ENCODE peak calls at places on chromosome 9, in eight cellular contexts. M is kidney epithelial cell, R is progenitor cell of endocrine pancreas, A is lower lobe of right lung, I is WTC11, G is adrenal gland, F is CD14-positive monocyte, Z is brain microvascular endothelial cell. X is an unnamed sample.

GRCh38 chr9:17775646-17776045 is 196.8 kb downstream of the SH3GL2 start:
- DNase-seq in M (no peak), R (no peak), A (no peak), I (no peak), G (no peak), F (no peak), Z (no peak), X (no peak)

GRCh38 chr9:94734054-94734754 is 7.7 kb downstream of the AOPEP start:
- DNase-seq in M (no peak), R (no peak), A (no peak), I (no peak), G (peak), F (no peak), Z (no peak), X (no peak)

GRCh38 chr9:97773091-97773490 is 76.0 kb upstream of the XPA start:
- DNase-seq in M (no peak), R (no peak), A (no peak), I (no peak), G (no peak), F (no peak), Z (no peak), X (no peak)

GRCh38 chr9:120138955-120139354 is 441.0 kb downstream of the CDK5RAP2 start:
- DNase-seq in M (no peak), R (no peak), A (no peak), I (no peak), G (no peak), F (no peak), Z (no peak), X (no peak)

GRCh38 chr9:134604834-134605233 is 36.8 kb upstream of the COL5A1 start:
- DNase-seq in M (no peak), R (no peak), A (peak), I (no peak), G (no peak), F (peak), Z (no peak), X (no peak)

GRCh38 chr9:126127591-126127990 is 199.0 kb upstream of the MVB12B start:
- DNase-seq in M (no peak), R (no peak), A (no peak), I (no peak), G (no peak), F (no peak), Z (no peak), X (no peak)

GRCh38 chr9:127181595-127182190 is 59.3 kb upstream of the ANGPTL2 start:
- DNase-seq in M (no peak), R (no peak), A (no peak), I (peak), G (peak), F (no peak), Z (no peak), X (no peak)

GRCh38 chr9:69249337-69249736 is 75.3 kb downstream of the TJP2 start:
- DNase-seq in M (no peak), R (no peak), A (no peak), I (no peak), G (no peak), F (no peak), Z (no peak), X (no peak)

GRCh38 chr9:69822091-69822750 is 1.6 kb downstream of the CFAP95 start:
- DNase-seq in M (no peak), R (no peak), A (no peak), I (no peak), G (no peak), F (no peak), Z (no peak), X (peak)

DNA sequence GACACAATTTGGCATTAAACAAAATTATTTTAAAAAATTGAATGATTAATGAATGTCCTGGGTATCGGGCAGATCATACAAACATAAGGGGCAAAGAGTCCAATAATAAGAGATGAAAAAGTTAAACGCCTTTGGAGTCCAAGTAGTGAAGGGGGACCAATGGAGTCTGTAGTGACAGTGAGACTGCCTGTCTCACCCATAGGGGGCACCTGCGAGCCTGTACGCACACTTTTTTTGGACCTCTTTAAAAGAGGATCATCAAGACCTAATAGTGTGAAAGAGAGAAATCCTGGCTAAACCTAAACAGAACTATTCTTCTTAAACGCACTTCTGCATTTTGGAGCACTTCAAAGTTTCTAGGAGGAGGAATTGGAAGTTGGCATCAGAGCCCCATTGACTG is 636.0 kb upstream of the KLF4 start:
- DNase-seq in M (no peak), R (no peak), A (no peak), I (peak), G (peak), F (no peak), Z (no peak), X (peak)
- TF ChIP-seq CTCF in M (peak), R (peak), A (no peak), I (peak), G (no peak), F (peak), Z (peak), X (peak)

GRCh38 chr9:107248714-107249113 is 34.4 kb upstream of the RAD23B start:
- DNase-seq in M (no peak), R (no peak), A (no peak), I (no peak), G (no peak), F (no peak), Z (no peak), X (no peak)

GRCh38 chr9:107243757-107244156 is 39.3 kb upstream of the RAD23B start:
- DNase-seq in M (peak), R (no peak), A (no peak), I (no peak), G (no peak), F (no peak), Z (peak), X (no peak)

GRCh38 chr9:107249665-107250285 is 33.3 kb upstream of the RAD23B start:
- DNase-seq in M (no peak), R (no peak), A (no peak), I (no peak), G (no peak), F (no peak), Z (no peak), X (no peak)

GRCh38 chr9:107249131-107249533 is 33.9 kb upstream of the RAD23B start:
- DNase-seq in M (no peak), R (peak), A (no peak), I (peak), G (no peak), F (no peak), Z (no peak), X (no peak)

GRCh38 chr9:107246259-107247254 is 36.5 kb upstream of the RAD23B start:
- DNase-seq in M (no peak), R (no peak), A (no peak), I (peak), G (no peak), F (no peak), Z (no peak), X (no peak)
- TF ChIP-seq CTCF in M (peak), R (no peak), A (no peak), I (peak), G (no peak), F (no peak), Z (peak), X (no peak)

DNA sequence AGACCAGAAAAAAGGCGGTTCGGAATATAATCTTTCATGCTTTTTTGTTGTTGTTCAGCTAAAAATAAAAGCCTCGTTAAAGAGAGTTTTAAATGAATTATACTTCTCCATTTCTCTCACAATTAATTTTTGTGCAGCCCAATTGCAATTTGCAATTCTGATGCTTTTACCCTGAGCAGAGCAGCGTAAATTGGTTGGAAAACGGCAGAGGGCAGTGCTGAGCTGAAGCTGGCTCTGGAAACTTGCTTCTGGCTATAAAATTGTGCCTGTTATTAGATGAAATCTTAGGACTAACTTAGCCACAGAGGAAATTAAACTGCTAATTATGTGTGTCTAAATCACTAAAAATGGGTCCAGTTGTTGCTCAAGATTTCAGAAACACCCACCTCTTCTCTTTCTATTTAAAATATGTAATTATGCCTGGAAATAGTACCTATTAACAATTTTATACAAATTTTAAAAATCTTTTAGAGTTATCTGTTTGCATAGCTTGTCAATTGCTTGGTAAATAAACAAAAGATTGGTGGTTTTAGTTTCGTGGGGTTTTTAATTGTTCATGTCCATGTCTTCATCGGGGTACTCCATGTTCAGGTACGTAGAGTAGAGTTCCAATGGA is 441.8 kb upstream of the TLE4 start:
- DNase-seq in M (peak), R (peak), A (peak), I (peak), G (peak), F (no peak), Z (peak), X (no peak)
- TF ChIP-seq CTCF in M (peak), R (peak), A (peak), I (peak), G (peak), F (peak), Z (peak), X (peak)

DNA sequence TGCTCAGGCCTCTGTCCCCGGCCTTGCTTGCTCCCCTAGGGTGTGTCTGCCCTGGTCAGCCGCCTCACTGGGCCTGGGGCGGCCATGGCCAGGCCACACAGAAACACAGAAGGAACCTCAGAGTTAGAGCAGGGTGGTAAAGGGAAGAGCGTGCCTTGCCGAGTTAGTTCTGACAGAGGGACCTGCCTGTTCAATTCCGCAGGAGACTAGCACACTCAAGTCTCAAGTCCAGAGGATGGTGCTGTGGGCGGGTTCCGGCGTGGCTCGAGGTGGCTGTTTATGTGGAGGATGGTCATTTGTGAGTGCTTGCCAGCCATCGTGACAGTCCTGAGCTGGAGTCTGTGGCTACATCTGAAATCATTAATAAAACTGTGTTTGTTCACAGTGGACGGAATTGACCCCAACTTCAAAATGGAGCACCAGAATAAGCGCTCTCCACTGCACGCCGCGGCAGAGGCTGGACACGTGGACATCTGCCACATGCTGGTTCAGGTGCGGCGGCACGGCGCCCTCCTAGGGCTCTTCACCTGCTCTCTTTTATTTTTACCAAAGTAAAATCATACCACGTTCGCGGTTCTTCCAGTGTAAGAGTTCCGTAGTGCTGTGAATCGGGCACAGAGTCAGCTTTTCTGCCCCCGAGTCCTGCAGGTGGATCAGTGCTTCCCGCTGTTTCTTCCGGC is 95.5 kb upstream of the CACNA1B start:
- DNase-seq in M (no peak), R (no peak), A (no peak), I (no peak), G (no peak), F (no peak), Z (no peak), X (no peak)
- TF ChIP-seq CTCF in M (no peak), R (no peak), A (no peak), I (no peak), G (no peak), F (no peak), Z (no peak), X (no peak)

GRCh38 chr9:6686396-6686795 is 40.9 kb upstream of the GLDC start:
- DNase-seq in M (no peak), R (no peak), A (no peak), I (no peak), G (peak), F (no peak), Z (no peak), X (no peak)
- TF ChIP-seq CTCF in M (peak), R (no peak), A (no peak), I (no peak), G (peak), F (no peak), Z (peak), X (peak)